ENCODE peak calls at places on chromosomes 4 and X, in four cellular contexts. J is endothelial cell, X is DMS53, O is NCI-H1417. W is an unnamed sample.

GRCh38 chr4:145279122-145279960 is 99.0 kb upstream of the OTUD4 start:
- DNase-seq in O (peak), J (no peak), X (peak), W (no peak)

GRCh38 chr4:151039733-151040132 is 24.6 kb upstream of the LRBA start:
- DNase-seq in X (no peak), O (no peak), J (no peak), W (no peak)

GRCh38 chr4:151408630-151409469 is at the start of gene FHIP1A:
- DNase-seq in J (peak), O (peak), X (peak), W (peak)

GRCh38 chrX:150502979-150503897 is 65.2 kb upstream of the MTM1 start:
- DNase-seq in J (no peak), O (no peak), X (no peak), W (no peak)

GRCh38 chr4:183832776-183833450 is 72.2 kb upstream of the STOX2 start:
- DNase-seq in X (no peak), J (no peak), O (no peak), W (no peak)

GRCh38 chr4:82988323-82988832 is 22.2 kb downstream of the LIN54 start:
- DNase-seq in J (no peak), O (peak), X (no peak), W (no peak)

GRCh38 chrX:119693032-119693995 is at the start of gene SEPTIN6:
- DNase-seq in J (peak), O (peak), X (peak), W (no peak)

GRCh38 chr4:68498413-68499007 is 51.2 kb downstream of the TMPRSS11E start:
- DNase-seq in X (peak), J (peak), O (peak), W (no peak)

GRCh38 chr4:75995727-75996126 is 5.0 kb upstream of the SDAD1 start:
- DNase-seq in O (peak), J (no peak), X (peak), W (no peak)

GRCh38 chr4:75063417-75063816 is 130.5 kb downstream of the PARM1 start:
- DNase-seq in O (no peak), J (no peak), X (no peak), W (no peak)

GRCh38 chr4:73948990-73949706 is 32.7 kb downstream of the PF4 start:
- DNase-seq in J (no peak), X (no peak), O (no peak), W (no peak)

GRCh38 chr4:153784300-153784699 is 4.6 kb downstream of the SFRP2 start:
- DNase-seq in X (no peak), J (no peak), O (no peak), W (no peak)

GRCh38 chr4:180828455-180829018 is 1414.7 kb upstream of the TENM3 start:
- DNase-seq in J (peak), O (peak), X (peak), W (no peak)

GRCh38 chr4:25361253-25361652 is 15.8 kb upstream of the ANAPC4 start:
- DNase-seq in X (peak), J (no peak), O (peak), W (no peak)

GRCh38 chr4:150348079-150348478 is 233.9 kb upstream of the MAB21L2 start:
- DNase-seq in X (peak), O (no peak), J (no peak), W (no peak)

GRCh38 chrX:96183843-96184242 is 500.8 kb upstream of the DIAPH2 start:
- DNase-seq in O (peak), X (peak), J (no peak), W (no peak)

GRCh38 chrX:10851809-10852208 is 231.4 kb upstream of the MID1 start:
- DNase-seq in X (no peak), O (no peak), J (no peak), W (no peak)

GRCh38 chr4:30718021-30718888 is 1.9 kb upstream of the PCDH7 start:
- DNase-seq in X (peak), J (peak), O (peak), W (no peak)

GRCh38 chrX:123185714-123186113 is 1.6 kb downstream of the GRIA3 start:
- DNase-seq in O (no peak), J (no peak), X (no peak), W (no peak)

GRCh38 chr4:160403066-160403465 is 1300.2 kb downstream of the RAPGEF2 start:
- DNase-seq in J (no peak), X (no peak), O (no peak), W (no peak)

W was measured in cortex of kidney.